ENCODE peak calls at places on chromosome 16, in four cellular contexts. N, L, T and X are unnamed samples.

GRCh38 chr16:84950906-84951305 is 60.4 kb downstream of the ZDHHC7 start:
- DNase-seq in N (no peak), T (no peak), L (no peak), X (peak; percentile 50)

GRCh38 chr16:17846030-17846429 is 375.3 kb upstream of the XYLT1 start:
- DNase-seq in N (no peak), L (no peak), T (no peak), X (no peak)

GRCh38 chr16:17222756-17223411 is 247.9 kb downstream of the XYLT1 start:
- DNase-seq in L (no peak), N (no peak), T (no peak), X (peak; percentile 17)

GRCh38 chr16:79437764-79438728 is 162.5 kb downstream of the MAF start:
- DNase-seq in N (no peak), T (no peak), L (peak; percentile 2), X (peak; percentile 46)

GRCh38 chr16:87707097-87707496 is 58.7 kb downstream of the KLHDC4 start:
- DNase-seq in T (peak; percentile 22), N (no peak), L (no peak), X (peak; percentile 56)

GRCh38 chr16:81932668-81933067 is 78.6 kb downstream of the SDR42E1 start:
- DNase-seq in L (no peak), T (no peak), N (no peak), X (no peak)

GRCh38 chr16:84514874-84515835 is 10.7 kb upstream of the MEAK7 start:
- DNase-seq in N (no peak), L (no peak), T (no peak), X (no peak)

GRCh38 chr16:8931864-8932263 is 31.8 kb downstream of the USP7 start:
- DNase-seq in L (peak; percentile 74), N (no peak), T (no peak), X (peak; percentile 74)

GRCh38 chr16:85330694-85331188 is 218.5 kb upstream of the CIBAR2 start:
- DNase-seq in L (peak; percentile 91), T (no peak), N (no peak), X (no peak)

GRCh38 chr16:66961065-66961744 is at the start of gene CES3:
- DNase-seq in L (peak; percentile 84), T (peak; percentile 89), N (no peak), X (peak; percentile 91)

GRCh38 chr16:1991588-1992474 is 2.1 kb downstream of the SYNGR3 start:
- DNase-seq in N (peak; percentile 89), T (peak; percentile 95), L (peak; percentile 95), X (peak; percentile 99)

GRCh38 chr16:9316615-9317014 is 225.2 kb downstream of the HAPSTR1 start:
- DNase-seq in L (no peak), T (no peak), N (no peak), X (no peak)

GRCh38 chr16:84103678-84104077 is 13.1 kb downstream of the MBTPS1 start:
- DNase-seq in N (no peak), L (no peak), T (no peak), X (no peak)

GRCh38 chr16:56807011-56807675 is 57.9 kb upstream of the SLC12A3 start:
- DNase-seq in T (no peak), L (peak; percentile 77), N (no peak), X (no peak)

GRCh38 chr16:73053038-73053378 is 5.1 kb upstream of the ZFHX3 start:
- DNase-seq in L (no peak), N (no peak), T (no peak), X (no peak)

GRCh38 chr16:75203106-75203505 is 3.9 kb downstream of the CTRB2 start:
- DNase-seq in L (no peak), N (no peak), T (no peak), X (peak; percentile 6)

GRCh38 chr16:52545544-52546262 is 1.2 kb downstream of the TOX3 start:
- DNase-seq in N (no peak), T (peak; percentile 48), L (no peak), X (peak; percentile 43)

GRCh38 chr16:4623593-4623992 is 1.0 kb upstream of the MGRN1 start:
- DNase-seq in N (no peak), T (no peak), L (no peak), X (no peak)

GRCh38 chr16:56199164-56199563 is 7.9 kb downstream of the GNAO1 start:
- DNase-seq in L (no peak), T (no peak), N (no peak), X (no peak)

GRCh38 chr16:85514601-85515318 is 98.4 kb upstream of the GSE1 start:
- DNase-seq in L (peak; percentile 95), T (no peak), N (peak; percentile 31), X (no peak)

GRCh38 chr16:87698676-87699179 is 67.1 kb downstream of the KLHDC4 start:
- DNase-seq in T (peak; percentile 49), L (no peak), N (no peak), X (no peak)

GRCh38 chr16:10950393-10950792 is 6.0 kb downstream of the CLEC16A start:
- DNase-seq in N (no peak), T (peak; percentile 38), L (no peak), X (no peak)

GRCh38 chr16:58970775-58971174 is 236.7 kb upstream of the GOT2 start:
- DNase-seq in T (no peak), L (peak; percentile 23), N (no peak), X (no peak)